ENCODE peak calls at places on chromosome 2, in six cellular contexts. One of them, this sample, is unnamed.

GRCh38 chr2:44638649-44639048 is 276.9 kb downstream of the CAMKMT start:
- DNase-seq in spleen: no peak
- DNase-seq in colonic mucosa: no peak
- DNase-seq in left ventricle myocardium inferior: peak; percentile 30
- DNase-seq in K562: no peak
- DNase-seq in pancreas: no peak
- DNase-seq in this sample: no peak

GRCh38 chr2:143246246-143246645 is 117.0 kb downstream of the ARHGAP15 start:
- DNase-seq in spleen: no peak
- DNase-seq in colonic mucosa: no peak
- DNase-seq in left ventricle myocardium inferior: no peak
- DNase-seq in K562: no peak
- DNase-seq in pancreas: no peak
- DNase-seq in this sample: no peak

GRCh38 chr2:120132190-120132589 is 91.0 kb downstream of the TMEM185B start:
- DNase-seq in spleen: no peak
- DNase-seq in colonic mucosa: no peak
- DNase-seq in left ventricle myocardium inferior: no peak
- DNase-seq in K562: no peak
- DNase-seq in pancreas: no peak
- DNase-seq in this sample: no peak

GRCh38 chr2:228847684-228848083 is 423.4 kb downstream of the PID1 start:
- DNase-seq in spleen: no peak
- DNase-seq in colonic mucosa: no peak
- DNase-seq in left ventricle myocardium inferior: no peak
- DNase-seq in K562: no peak
- DNase-seq in pancreas: no peak
- DNase-seq in this sample: no peak

GRCh38 chr2:127361929-127362328 is 25.8 kb downstream of the MAP3K2 start:
- DNase-seq in spleen: no peak
- DNase-seq in colonic mucosa: no peak
- DNase-seq in left ventricle myocardium inferior: no peak
- DNase-seq in K562: no peak
- DNase-seq in pancreas: no peak
- DNase-seq in this sample: no peak

GRCh38 chr2:126658910-126659613 is 3.1 kb downstream of the GYPC start:
- DNase-seq in spleen: peak; percentile 92
- DNase-seq in colonic mucosa: peak; percentile 65
- DNase-seq in left ventricle myocardium inferior: peak; percentile 78
- DNase-seq in K562: no peak
- DNase-seq in pancreas: peak; percentile 53
- DNase-seq in this sample: no peak

GRCh38 chr2:23509071-23509470 is 124.1 kb downstream of the KLHL29 start:
- DNase-seq in spleen: no peak
- DNase-seq in colonic mucosa: no peak
- DNase-seq in left ventricle myocardium inferior: no peak
- DNase-seq in K562: no peak
- DNase-seq in pancreas: no peak
- DNase-seq in this sample: no peak

GRCh38 chr2:149538138-149538833 is 49.3 kb downstream of the MMADHC start:
- DNase-seq in spleen: no peak
- DNase-seq in colonic mucosa: no peak
- DNase-seq in left ventricle myocardium inferior: no peak
- DNase-seq in K562: no peak
- DNase-seq in pancreas: no peak
- DNase-seq in this sample: no peak

GRCh38 chr2:149058936-149059335 is 20.4 kb downstream of the LYPD6B start:
- DNase-seq in spleen: no peak
- DNase-seq in colonic mucosa: no peak
- DNase-seq in left ventricle myocardium inferior: no peak
- DNase-seq in K562: no peak
- DNase-seq in pancreas: no peak
- DNase-seq in this sample: no peak

GRCh38 chr2:147451131-147451530 is 393.7 kb upstream of the ACVR2A start:
- DNase-seq in spleen: no peak
- DNase-seq in colonic mucosa: no peak
- DNase-seq in left ventricle myocardium inferior: no peak
- DNase-seq in K562: no peak
- DNase-seq in pancreas: no peak
- DNase-seq in this sample: no peak

GRCh38 chr2:113734187-113734586 is 22.3 kb downstream of the SLC35F5 start:
- DNase-seq in spleen: no peak
- DNase-seq in colonic mucosa: no peak
- DNase-seq in left ventricle myocardium inferior: no peak
- DNase-seq in K562: no peak
- DNase-seq in pancreas: no peak
- DNase-seq in this sample: no peak

GRCh38 chr2:157182204-157182709 is 75.2 kb upstream of the GALNT5 start:
- DNase-seq in spleen: no peak
- DNase-seq in colonic mucosa: no peak
- DNase-seq in left ventricle myocardium inferior: no peak
- DNase-seq in K562: peak; percentile 35
- DNase-seq in pancreas: no peak
- DNase-seq in this sample: no peak

GRCh38 chr2:23828256-23828980 is 98.5 kb downstream of the ATAD2B start:
- DNase-seq in spleen: no peak
- DNase-seq in colonic mucosa: no peak
- DNase-seq in left ventricle myocardium inferior: no peak
- DNase-seq in K562: no peak
- DNase-seq in pancreas: no peak
- DNase-seq in this sample: no peak

GRCh38 chr2:231462729-231463465 is 1.4 kb downstream of the NCL start:
- DNase-seq in spleen: no peak
- DNase-seq in colonic mucosa: no peak
- DNase-seq in left ventricle myocardium inferior: no peak
- DNase-seq in K562: no peak
- DNase-seq in pancreas: no peak
- DNase-seq in this sample: no peak

GRCh38 chr2:240601831-240602160 is 15.3 kb downstream of the CAPN10 start:
- DNase-seq in spleen: peak; percentile 66
- DNase-seq in colonic mucosa: no peak
- DNase-seq in left ventricle myocardium inferior: no peak
- DNase-seq in K562: no peak
- DNase-seq in pancreas: no peak
- DNase-seq in this sample: no peak

GRCh38 chr2:102788880-102789250 is 27.0 kb downstream of the TMEM182 start:
- DNase-seq in spleen: no peak
- DNase-seq in colonic mucosa: no peak
- DNase-seq in left ventricle myocardium inferior: peak; percentile 58
- DNase-seq in K562: no peak
- DNase-seq in pancreas: no peak
- DNase-seq in this sample: no peak

GRCh38 chr2:205731521-205731965 is 49.2 kb downstream of the NRP2 start:
- DNase-seq in spleen: no peak
- DNase-seq in colonic mucosa: no peak
- DNase-seq in left ventricle myocardium inferior: no peak
- DNase-seq in K562: no peak
- DNase-seq in pancreas: no peak
- DNase-seq in this sample: no peak

GRCh38 chr2:220320326-220320725 is 692.9 kb downstream of the SLC4A3 start:
- DNase-seq in spleen: no peak
- DNase-seq in colonic mucosa: no peak
- DNase-seq in left ventricle myocardium inferior: no peak
- DNase-seq in K562: no peak
- DNase-seq in pancreas: no peak
- DNase-seq in this sample: no peak

GRCh38 chr2:109607766-109608165 is 6.0 kb downstream of the SEPTIN10 start:
- DNase-seq in spleen: no peak
- DNase-seq in colonic mucosa: no peak
- DNase-seq in left ventricle myocardium inferior: no peak
- DNase-seq in K562: no peak
- DNase-seq in pancreas: no peak
- DNase-seq in this sample: no peak

GRCh38 chr2:36729067-36729466 is 32.6 kb downstream of the VIT start:
- DNase-seq in spleen: no peak
- DNase-seq in colonic mucosa: no peak
- DNase-seq in left ventricle myocardium inferior: no peak
- DNase-seq in K562: no peak
- DNase-seq in pancreas: no peak
- DNase-seq in this sample: no peak

GRCh38 chr2:171347591-171348032 is 86.2 kb downstream of the METTL8 start:
- DNase-seq in spleen: no peak
- DNase-seq in colonic mucosa: no peak
- DNase-seq in left ventricle myocardium inferior: no peak
- DNase-seq in K562: no peak
- DNase-seq in pancreas: no peak
- DNase-seq in this sample: no peak

GRCh38 chr2:172968061-172968469 is 107.6 kb upstream of the MAP3K20 start:
- DNase-seq in spleen: no peak
- DNase-seq in colonic mucosa: no peak
- DNase-seq in left ventricle myocardium inferior: peak; percentile 68
- DNase-seq in K562: no peak
- DNase-seq in pancreas: peak; percentile 29
- DNase-seq in this sample: no peak

GRCh38 chr2:40213071-40213470 is 238.8 kb downstream of the SLC8A1 start:
- DNase-seq in spleen: no peak
- DNase-seq in colonic mucosa: no peak
- DNase-seq in left ventricle myocardium inferior: no peak
- DNase-seq in K562: no peak
- DNase-seq in pancreas: no peak
- DNase-seq in this sample: no peak

GRCh38 chr2:101679037-101679726 is 18.3 kb upstream of the MAP4K4 start:
- DNase-seq in spleen: no peak
- DNase-seq in colonic mucosa: no peak
- DNase-seq in left ventricle myocardium inferior: no peak
- DNase-seq in K562: no peak
- DNase-seq in pancreas: no peak
- DNase-seq in this sample: no peak

GRCh38 chr2:63052411-63053234 is 2.0 kb downstream of the OTX1 start:
- DNase-seq in spleen: no peak
- DNase-seq in colonic mucosa: no peak
- DNase-seq in left ventricle myocardium inferior: no peak
- DNase-seq in K562: no peak
- DNase-seq in pancreas: no peak
- DNase-seq in this sample: no peak

GRCh38 chr2:63054812-63055509 is 4.3 kb downstream of the OTX1 start:
- DNase-seq in spleen: no peak
- DNase-seq in colonic mucosa: no peak
- DNase-seq in left ventricle myocardium inferior: no peak
- DNase-seq in K562: no peak
- DNase-seq in pancreas: no peak
- DNase-seq in this sample: no peak

GRCh38 chr2:63055510-63056308 is 5.1 kb downstream of the OTX1 start:
- DNase-seq in spleen: no peak
- DNase-seq in colonic mucosa: no peak
- DNase-seq in left ventricle myocardium inferior: no peak
- DNase-seq in K562: no peak
- DNase-seq in pancreas: no peak
- DNase-seq in this sample: peak; percentile 29

GRCh38 chr2:63053235-63053888 is 2.7 kb downstream of the OTX1 start:
- DNase-seq in spleen: no peak
- DNase-seq in colonic mucosa: no peak
- DNase-seq in left ventricle myocardium inferior: no peak
- DNase-seq in K562: no peak
- DNase-seq in pancreas: no peak
- DNase-seq in this sample: no peak

DNA sequence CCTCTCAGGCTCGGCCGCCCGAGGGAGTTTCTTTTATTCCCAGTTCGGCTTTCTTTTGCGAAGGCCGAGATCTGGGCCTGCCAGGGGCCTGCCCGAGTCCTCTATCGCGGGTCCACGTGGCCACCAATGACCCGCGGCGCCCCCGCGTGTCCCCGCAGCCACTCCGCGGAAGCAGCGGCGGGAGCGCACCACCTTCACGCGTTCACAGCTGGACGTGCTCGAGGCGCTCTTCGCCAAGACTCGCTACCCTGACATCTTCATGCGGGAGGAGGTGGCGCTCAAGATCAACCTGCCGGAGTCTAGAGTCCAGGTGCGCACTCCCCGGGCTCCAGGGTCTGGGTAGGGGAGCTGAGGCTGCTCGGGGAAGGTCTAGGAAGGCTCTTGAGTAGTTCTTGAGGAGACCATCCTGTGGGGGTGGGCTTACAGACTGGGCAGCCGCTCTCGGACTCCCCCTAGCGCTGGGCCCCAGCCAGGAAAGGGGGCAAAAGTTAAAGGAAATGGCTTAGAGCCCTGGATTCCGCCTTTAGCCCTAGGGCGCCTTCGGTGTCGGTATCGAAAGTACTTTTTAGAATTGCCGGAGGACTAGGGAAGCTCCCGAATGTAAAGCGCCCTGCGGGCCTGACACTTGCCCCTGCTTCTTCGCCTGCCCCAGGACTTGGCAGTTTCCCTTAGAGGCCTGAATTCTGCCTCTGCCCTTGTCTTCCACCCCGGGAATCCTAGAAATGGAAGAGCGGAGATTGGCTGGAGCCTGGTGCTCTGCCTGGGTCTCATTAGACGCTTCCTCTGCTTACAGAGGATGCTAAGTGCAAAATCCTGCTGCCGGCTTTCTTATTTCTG is 3.5 kb downstream of the OTX1 start:
- DNase-seq in spleen: no peak
- DNase-seq in colonic mucosa: peak; percentile 42
- DNase-seq in left ventricle myocardium inferior: no peak
- DNase-seq in K562: no peak
- DNase-seq in pancreas: no peak
- DNase-seq in this sample: peak; percentile 26
- H3K4me1 ChIP-seq in spleen: peaks cover 100% of the 10 kb centered on the region
- H3K4me1 ChIP-seq in colonic mucosa: peaks cover 20% of the 10 kb centered on the region
- H3K4me1 ChIP-seq in left ventricle myocardium inferior: peaks cover 79% of the 10 kb centered on the region
- H3K4me1 ChIP-seq in K562: peaks cover 2% of the 10 kb centered on the region
- H3K4me1 ChIP-seq in pancreas: no peaks in the 10 kb centered on the region
- H3K4me1 ChIP-seq in this sample: no peaks in the 10 kb centered on the region

DNA sequence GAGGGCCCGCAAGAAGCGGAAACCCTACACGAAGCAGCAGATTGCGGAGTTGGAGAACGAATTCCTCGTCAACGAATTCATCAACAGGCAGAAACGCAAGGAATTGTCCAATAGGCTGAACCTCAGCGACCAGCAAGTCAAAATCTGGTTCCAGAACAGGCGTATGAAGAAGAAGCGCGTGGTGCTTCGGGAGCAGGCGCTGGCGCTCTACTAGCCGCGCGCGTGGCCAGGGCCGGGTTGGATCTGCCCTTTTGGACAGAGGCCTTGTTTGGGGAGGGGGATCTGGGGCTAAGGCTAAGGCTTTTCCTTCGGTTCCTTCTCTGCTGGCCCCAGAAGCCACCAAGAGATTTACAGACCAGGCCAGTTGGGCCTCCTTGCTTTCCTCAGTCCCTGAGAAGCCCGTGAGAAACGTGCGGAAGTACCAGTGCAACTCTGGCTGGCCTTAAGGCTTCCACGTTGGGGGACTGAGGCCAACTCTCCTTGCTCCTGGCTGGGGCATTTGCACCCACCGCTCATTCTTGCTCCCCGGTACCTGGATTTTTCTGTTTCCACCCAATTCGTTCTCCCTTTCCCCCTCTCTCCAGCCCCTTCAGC is 1.0 kb downstream of the HOXD12 start:
- DNase-seq in spleen: no peak
- DNase-seq in colonic mucosa: peak; percentile 12
- DNase-seq in left ventricle myocardium inferior: no peak
- DNase-seq in K562: no peak
- DNase-seq in pancreas: no peak
- DNase-seq in this sample: peak; percentile 10
- H3K4me3 ChIP-seq in spleen: peak overlapping the region; percentile 22
- H3K4me3 ChIP-seq in colonic mucosa: no peak overlapping the region
- H3K4me3 ChIP-seq in left ventricle myocardium inferior: no peak overlapping the region
- H3K4me3 ChIP-seq in K562: no peak overlapping the region
- H3K4me3 ChIP-seq in pancreas: no peak overlapping the region
- H3K4me3 ChIP-seq in this sample: no peak overlapping the region

GRCh38 chr2:47169784-47170183 is 14.7 kb upstream of the STPG4 start:
- DNase-seq in spleen: no peak
- DNase-seq in colonic mucosa: no peak
- DNase-seq in left ventricle myocardium inferior: no peak
- DNase-seq in K562: no peak
- DNase-seq in pancreas: no peak
- DNase-seq in this sample: no peak
- H3K4me1 ChIP-seq in spleen: peaks cover 98% of the 10 kb centered on the region
- H3K4me1 ChIP-seq in colonic mucosa: peaks cover 31% of the 10 kb centered on the region
- H3K4me1 ChIP-seq in left ventricle myocardium inferior: peaks cover 98% of the 10 kb centered on the region
- H3K4me1 ChIP-seq in K562: peaks cover 19% of the 10 kb centered on the region
- H3K4me1 ChIP-seq in pancreas: peaks cover 6% of the 10 kb centered on the region
- H3K4me1 ChIP-seq in this sample: peaks cover 48% of the 10 kb centered on the region

GRCh38 chr2:674319-674985 is 2.8 kb downstream of the TMEM18 start:
- DNase-seq in spleen: no peak
- DNase-seq in colonic mucosa: no peak
- DNase-seq in left ventricle myocardium inferior: no peak
- DNase-seq in K562: no peak
- DNase-seq in pancreas: no peak
- DNase-seq in this sample: no peak
- H3K4me3 ChIP-seq in spleen: no peak overlapping the region
- H3K4me3 ChIP-seq in colonic mucosa: no peak overlapping the region
- H3K4me3 ChIP-seq in left ventricle myocardium inferior: no peak overlapping the region
- H3K4me3 ChIP-seq in K562: no peak overlapping the region
- H3K4me3 ChIP-seq in pancreas: no peak overlapping the region
- H3K4me3 ChIP-seq in this sample: no peak overlapping the region

This sample was measured in Caco-2.